ENCODE peak calls at places on chromosomes 12 and 14, in six cellular contexts. A is uterus, D is A549, S is tibial nerve, Y is RWPE2, O is IMR-90. H is an unnamed sample.

GRCh38 chr14:105761842-105762241 is 235.5 kb downstream of the TMEM121 start:
- DNase-seq in D (no peak), O (no peak), S (no peak), Y (no peak), A (no peak), H (no peak)

GRCh38 chr12:68901551-68901950 is 31.4 kb downstream of the CPM start:
- DNase-seq in O (no peak), D (no peak), A (no peak), Y (no peak), S (no peak), H (no peak)

GRCh38 chr12:32893458-32893857 is 3.1 kb downstream of the PKP2 start:
- DNase-seq in D (no peak), Y (no peak), O (no peak), S (no peak), A (no peak), H (peak)

GRCh38 chr12:130131817-130132216 is 30.4 kb upstream of the FZD10 start:
- DNase-seq in S (no peak), O (no peak), A (no peak), D (no peak), Y (no peak), H (no peak)

GRCh38 chr12:85874064-85874463 is at the start of gene NTS:
- DNase-seq in Y (no peak), D (no peak), O (no peak), A (no peak), S (no peak), H (no peak)

GRCh38 chr14:23182372-23183014 is 967 bp downstream of the SLC7A8 start:
- DNase-seq in Y (no peak), S (no peak), D (no peak), A (peak), O (no peak), H (peak)

GRCh38 chr12:124480469-124481256 is 86.7 kb downstream of the NCOR2 start:
- DNase-seq in O (peak), Y (no peak), D (peak), A (peak), S (no peak), H (no peak)

GRCh38 chr14:99230271-99231141 is 41.5 kb downstream of the BCL11B start:
- DNase-seq in A (no peak), D (no peak), S (no peak), O (no peak), Y (peak), H (no peak)

GRCh38 chr12:122031342-122032216 is 9.9 kb downstream of the BCL7A start:
- DNase-seq in Y (no peak), A (no peak), D (peak), O (no peak), S (peak), H (no peak)

GRCh38 chr12:1530592-1531159 is 63.7 kb downstream of the FBXL14 start:
- DNase-seq in S (no peak), Y (no peak), A (no peak), O (no peak), D (no peak), H (no peak)
- H3K4me3 ChIP-seq in S (peak), Y (peak), A (peak), O (peak), D (peak), H (peak)

GRCh38 chr12:76765598-76765997 is 1.7 kb downstream of the ZDHHC17 start:
- DNase-seq in O (no peak), Y (no peak), S (no peak), D (no peak), A (no peak), H (no peak)

GRCh38 chr12:76764856-76765255 is 941 bp downstream of the ZDHHC17 start:
- DNase-seq in A (no peak), D (no peak), Y (no peak), O (peak), S (peak), H (no peak)

GRCh38 chr12:76763746-76764675 is at the start of gene ZDHHC17:
- DNase-seq in D (peak), Y (peak), O (peak), A (peak), S (peak), H (peak)

GRCh38 chr12:76766161-76766560 is 2.2 kb downstream of the ZDHHC17 start:
- DNase-seq in D (no peak), Y (no peak), A (no peak), S (no peak), O (no peak), H (no peak)

GRCh38 chr12:76762556-76762955 is 1.4 kb upstream of the ZDHHC17 start:
- DNase-seq in S (no peak), D (no peak), Y (no peak), A (no peak), O (no peak), H (no peak)
- H3K4me3 ChIP-seq in S (no peak), D (no peak), Y (no peak), A (peak), O (no peak), H (no peak)

DNA sequence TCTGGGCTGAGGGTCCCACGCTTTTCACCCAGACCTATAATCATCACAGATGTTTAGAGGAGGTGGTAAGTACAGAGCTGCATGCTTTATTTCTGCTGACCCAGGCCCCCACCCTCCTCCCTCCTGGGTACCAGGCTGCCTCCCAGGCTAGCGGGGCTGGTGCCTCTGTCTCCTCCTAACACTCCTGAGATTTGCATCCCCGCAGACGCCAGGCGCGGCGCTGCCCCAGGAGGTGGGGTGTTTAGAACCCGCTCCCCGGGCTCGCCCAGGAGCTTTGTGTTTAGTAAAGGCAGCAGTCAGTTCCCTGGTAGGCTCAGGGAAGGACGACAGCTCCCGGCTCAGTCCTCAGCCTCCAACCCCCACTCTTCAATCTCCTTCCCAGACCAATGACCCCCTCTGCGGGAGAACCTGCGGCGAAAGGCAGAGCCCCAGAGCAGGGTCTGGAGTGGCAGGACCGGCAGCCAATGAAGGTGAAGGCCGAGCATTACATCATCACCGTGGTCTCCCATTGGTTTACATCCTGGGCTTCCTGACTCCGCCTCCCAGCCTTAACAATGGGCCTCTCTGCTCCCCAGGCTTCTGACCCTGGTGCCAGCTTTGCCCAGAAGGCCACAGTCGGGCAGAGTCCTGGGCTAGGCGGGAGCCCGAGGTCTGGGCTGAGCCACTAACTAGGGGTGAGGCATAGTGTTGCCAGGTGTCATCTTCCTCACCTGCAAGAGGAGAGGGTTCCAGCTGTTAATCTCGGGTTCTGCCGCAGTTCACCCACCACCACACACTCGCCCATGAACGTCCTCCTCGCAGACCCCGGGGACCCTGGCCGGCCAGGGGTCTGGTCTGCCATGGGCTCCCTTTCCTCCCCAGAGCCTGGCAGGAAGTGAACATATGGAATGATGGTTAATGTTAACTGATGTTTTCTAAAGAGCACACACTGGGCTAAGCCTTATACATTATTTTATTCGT is 57.5 kb downstream of the CALM1 start:
- DNase-seq in A (peak), Y (no peak), D (peak), S (peak), O (peak), H (peak)
- H3K4me3 ChIP-seq in A (no peak), Y (no peak), D (no peak), S (no peak), O (peak), H (no peak)

GRCh38 chr14:100532154-100532915 is 54.9 kb downstream of the BEGAIN start:
- DNase-seq in A (peak), S (peak), Y (peak), D (no peak), O (peak), H (no peak)
- H3K4me3 ChIP-seq in A (no peak), S (no peak), Y (no peak), D (no peak), O (no peak), H (no peak)

GRCh38 chr14:81170829-81171195 is 49.9 kb downstream of the GTF2A1 start:
- DNase-seq in S (no peak), O (no peak), Y (no peak), A (no peak), D (no peak), H (no peak)

GRCh38 chr14:81170104-81170828 is 50.5 kb downstream of the GTF2A1 start:
- DNase-seq in S (peak), O (peak), D (peak), Y (peak), A (peak), H (peak)

GRCh38 chr14:81169711-81170103 is 51.1 kb downstream of the GTF2A1 start:
- DNase-seq in Y (no peak), D (no peak), O (peak), A (peak), S (peak), H (no peak)

GRCh38 chr14:81172353-81172752 is 48.4 kb downstream of the GTF2A1 start:
- DNase-seq in A (no peak), O (peak), Y (no peak), S (no peak), D (no peak), H (no peak)

DNA sequence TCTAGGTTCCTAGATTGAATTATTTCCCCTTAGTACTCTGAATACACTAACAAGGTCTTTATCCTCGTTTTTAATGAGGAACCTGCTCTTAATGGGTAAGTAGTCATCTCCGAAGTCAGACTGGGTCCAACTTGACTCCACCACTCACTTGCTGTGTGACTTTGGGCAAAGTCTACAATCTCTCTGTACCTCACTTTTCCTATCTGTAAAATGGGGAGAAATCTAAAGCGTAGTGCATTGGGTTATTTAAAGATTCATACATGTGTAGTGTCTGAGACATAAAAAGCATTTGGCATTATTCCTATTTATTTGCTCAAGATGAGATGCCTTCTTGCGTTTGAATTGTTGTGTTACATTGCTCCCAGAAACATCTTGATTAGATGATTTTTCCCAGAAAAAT is 51.5 kb downstream of the GTF2A1 start:
- DNase-seq in S (no peak), O (no peak), A (no peak), D (no peak), Y (no peak), H (no peak)
- H3K4me3 ChIP-seq in S (peak), O (peak), A (no peak), D (peak), Y (peak), H (no peak)

GRCh38 chr12:120172053-120172452 is 22.5 kb downstream of the GCN1 start:
- DNase-seq in Y (no peak), D (no peak), O (no peak), A (no peak), S (no peak), H (no peak)

GRCh38 chr12:120169946-120170345 is 24.6 kb downstream of the GCN1 start:
- DNase-seq in O (no peak), A (no peak), D (no peak), S (no peak), Y (no peak), H (no peak)

GRCh38 chr12:120167529-120168095 is 26.9 kb downstream of the GCN1 start:
- DNase-seq in D (no peak), S (no peak), O (no peak), A (no peak), Y (no peak), H (no peak)

GRCh38 chr12:120170631-120171030 is 23.9 kb downstream of the GCN1 start:
- DNase-seq in O (no peak), S (no peak), A (no peak), Y (no peak), D (no peak), H (no peak)

DNA sequence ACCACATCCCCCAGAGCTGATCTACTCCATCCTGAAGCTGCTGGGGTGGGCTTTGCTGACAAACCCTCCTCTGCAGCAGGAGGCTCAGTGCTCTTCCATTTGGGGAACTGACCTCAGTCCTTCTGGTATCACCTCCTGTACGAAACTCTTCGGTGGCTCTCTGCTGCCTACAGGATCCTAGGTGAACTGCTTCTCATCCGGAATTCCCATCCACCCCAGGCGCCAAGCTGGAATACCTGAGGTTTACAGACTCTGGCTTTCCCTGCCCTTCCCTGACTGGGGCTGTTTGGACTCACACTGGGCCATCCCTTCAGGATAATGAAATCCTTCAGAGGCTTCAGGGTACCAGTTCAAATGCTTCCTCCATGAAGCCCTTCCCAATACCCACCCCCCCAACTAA is 26.2 kb downstream of the GCN1 start:
- DNase-seq in A (no peak), Y (no peak), O (no peak), D (no peak), S (no peak), H (no peak)
- H3K4me3 ChIP-seq in A (no peak), Y (no peak), O (no peak), D (no peak), S (no peak), H (no peak)

H was measured in Caco-2.